ENCODE peak calls at places on chromosomes 3 and 15, in eight cellular contexts. One of them, this sample, is unnamed.

GRCh38 chr15:85785887-85786777 is 8.6 kb downstream of the KLHL25 start:
- DNase-seq in cardiac muscle cell: no peak
- DNase-seq in stimulated activated CD4-positive, alpha-beta T cell treated with anti-CD3 and anti-CD28 coated beads, Interleukin-1b, Interleukin-23, amount 100 ng/mL, for 48 hours: no peak
- DNase-seq in NCI-H2081: peak; percentile 68
- DNase-seq in LNCaP clone FGC: no peak
- DNase-seq in stimulated activated naive CD8-positive, alpha-beta T cell treated with anti-CD3 and anti-CD28 coated beads, Interleukin-15, Interleukin-2, amounts not matched to agents 100 U/mL and 50 U/mL, for 24 hours: no peak
- DNase-seq in effector CD4-positive, alpha-beta T cell: no peak
- DNase-seq in sciatic nerve: no peak
- DNase-seq in this sample: no peak

GRCh38 chr3:75886971-75887526 is 101.7 kb upstream of the ZNF717 start:
- DNase-seq in effector CD4-positive, alpha-beta T cell: no peak
- DNase-seq in stimulated activated naive CD8-positive, alpha-beta T cell treated with anti-CD3 and anti-CD28 coated beads, Interleukin-15, Interleukin-2, amounts not matched to agents 100 U/mL and 50 U/mL, for 24 hours: no peak
- DNase-seq in LNCaP clone FGC: no peak
- DNase-seq in stimulated activated CD4-positive, alpha-beta T cell treated with anti-CD3 and anti-CD28 coated beads, Interleukin-1b, Interleukin-23, amount 100 ng/mL, for 48 hours: no peak
- DNase-seq in sciatic nerve: no peak
- DNase-seq in NCI-H2081: no peak
- DNase-seq in cardiac muscle cell: no peak
- DNase-seq in this sample: no peak

GRCh38 chr3:16200411-16200810 is 25.9 kb downstream of the GALNT15 start:
- DNase-seq in stimulated activated CD4-positive, alpha-beta T cell treated with anti-CD3 and anti-CD28 coated beads, Interleukin-1b, Interleukin-23, amount 100 ng/mL, for 48 hours: peak; percentile 44
- DNase-seq in sciatic nerve: no peak
- DNase-seq in stimulated activated naive CD8-positive, alpha-beta T cell treated with anti-CD3 and anti-CD28 coated beads, Interleukin-15, Interleukin-2, amounts not matched to agents 100 U/mL and 50 U/mL, for 24 hours: no peak
- DNase-seq in LNCaP clone FGC: no peak
- DNase-seq in effector CD4-positive, alpha-beta T cell: no peak
- DNase-seq in NCI-H2081: no peak
- DNase-seq in cardiac muscle cell: no peak
- DNase-seq in this sample: no peak

GRCh38 chr15:50476143-50476542 is 51.9 kb downstream of the USP8 start:
- DNase-seq in stimulated activated naive CD8-positive, alpha-beta T cell treated with anti-CD3 and anti-CD28 coated beads, Interleukin-15, Interleukin-2, amounts not matched to agents 100 U/mL and 50 U/mL, for 24 hours: no peak
- DNase-seq in NCI-H2081: no peak
- DNase-seq in stimulated activated CD4-positive, alpha-beta T cell treated with anti-CD3 and anti-CD28 coated beads, Interleukin-1b, Interleukin-23, amount 100 ng/mL, for 48 hours: no peak
- DNase-seq in sciatic nerve: no peak
- DNase-seq in cardiac muscle cell: no peak
- DNase-seq in effector CD4-positive, alpha-beta T cell: no peak
- DNase-seq in LNCaP clone FGC: no peak
- DNase-seq in this sample: no peak

GRCh38 chr3:98522538-98523281 is at the start of gene CLDND1:
- DNase-seq in NCI-H2081: peak; percentile 96
- DNase-seq in stimulated activated naive CD8-positive, alpha-beta T cell treated with anti-CD3 and anti-CD28 coated beads, Interleukin-15, Interleukin-2, amounts not matched to agents 100 U/mL and 50 U/mL, for 24 hours: peak; percentile 94
- DNase-seq in LNCaP clone FGC: peak; percentile 85
- DNase-seq in effector CD4-positive, alpha-beta T cell: peak; percentile 93
- DNase-seq in cardiac muscle cell: peak; percentile 97
- DNase-seq in stimulated activated CD4-positive, alpha-beta T cell treated with anti-CD3 and anti-CD28 coated beads, Interleukin-1b, Interleukin-23, amount 100 ng/mL, for 48 hours: peak; percentile 95
- DNase-seq in sciatic nerve: peak; percentile 98
- DNase-seq in this sample: peak; percentile 85

GRCh38 chr3:184637705-184638104 is 74.2 kb downstream of the MAGEF1 start:
- DNase-seq in LNCaP clone FGC: no peak
- DNase-seq in stimulated activated CD4-positive, alpha-beta T cell treated with anti-CD3 and anti-CD28 coated beads, Interleukin-1b, Interleukin-23, amount 100 ng/mL, for 48 hours: no peak
- DNase-seq in sciatic nerve: no peak
- DNase-seq in stimulated activated naive CD8-positive, alpha-beta T cell treated with anti-CD3 and anti-CD28 coated beads, Interleukin-15, Interleukin-2, amounts not matched to agents 100 U/mL and 50 U/mL, for 24 hours: no peak
- DNase-seq in effector CD4-positive, alpha-beta T cell: no peak
- DNase-seq in NCI-H2081: no peak
- DNase-seq in cardiac muscle cell: no peak
- DNase-seq in this sample: no peak

GRCh38 chr15:91114301-91114700 is 14.2 kb downstream of the SV2B start:
- DNase-seq in stimulated activated naive CD8-positive, alpha-beta T cell treated with anti-CD3 and anti-CD28 coated beads, Interleukin-15, Interleukin-2, amounts not matched to agents 100 U/mL and 50 U/mL, for 24 hours: no peak
- DNase-seq in effector CD4-positive, alpha-beta T cell: no peak
- DNase-seq in NCI-H2081: no peak
- DNase-seq in sciatic nerve: no peak
- DNase-seq in cardiac muscle cell: no peak
- DNase-seq in LNCaP clone FGC: no peak
- DNase-seq in stimulated activated CD4-positive, alpha-beta T cell treated with anti-CD3 and anti-CD28 coated beads, Interleukin-1b, Interleukin-23, amount 100 ng/mL, for 48 hours: no peak
- DNase-seq in this sample: no peak

GRCh38 chr15:69976366-69976994 is 121.2 kb downstream of the TLE3 start:
- DNase-seq in stimulated activated naive CD8-positive, alpha-beta T cell treated with anti-CD3 and anti-CD28 coated beads, Interleukin-15, Interleukin-2, amounts not matched to agents 100 U/mL and 50 U/mL, for 24 hours: peak; percentile 55
- DNase-seq in NCI-H2081: no peak
- DNase-seq in sciatic nerve: no peak
- DNase-seq in effector CD4-positive, alpha-beta T cell: peak; percentile 30
- DNase-seq in cardiac muscle cell: peak; percentile 90
- DNase-seq in LNCaP clone FGC: no peak
- DNase-seq in stimulated activated CD4-positive, alpha-beta T cell treated with anti-CD3 and anti-CD28 coated beads, Interleukin-1b, Interleukin-23, amount 100 ng/mL, for 48 hours: peak; percentile 61
- DNase-seq in this sample: no peak

GRCh38 chr3:30620402-30621360 is 14.3 kb downstream of the TGFBR2 start:
- DNase-seq in LNCaP clone FGC: no peak
- DNase-seq in NCI-H2081: no peak
- DNase-seq in sciatic nerve: no peak
- DNase-seq in cardiac muscle cell: no peak
- DNase-seq in effector CD4-positive, alpha-beta T cell: no peak
- DNase-seq in stimulated activated CD4-positive, alpha-beta T cell treated with anti-CD3 and anti-CD28 coated beads, Interleukin-1b, Interleukin-23, amount 100 ng/mL, for 48 hours: peak; percentile 63
- DNase-seq in stimulated activated naive CD8-positive, alpha-beta T cell treated with anti-CD3 and anti-CD28 coated beads, Interleukin-15, Interleukin-2, amounts not matched to agents 100 U/mL and 50 U/mL, for 24 hours: no peak
- DNase-seq in this sample: no peak

GRCh38 chr3:40713306-40713705 is 188.5 kb downstream of the ZNF621 start:
- DNase-seq in LNCaP clone FGC: peak; percentile 47
- DNase-seq in cardiac muscle cell: no peak
- DNase-seq in stimulated activated CD4-positive, alpha-beta T cell treated with anti-CD3 and anti-CD28 coated beads, Interleukin-1b, Interleukin-23, amount 100 ng/mL, for 48 hours: no peak
- DNase-seq in stimulated activated naive CD8-positive, alpha-beta T cell treated with anti-CD3 and anti-CD28 coated beads, Interleukin-15, Interleukin-2, amounts not matched to agents 100 U/mL and 50 U/mL, for 24 hours: no peak
- DNase-seq in sciatic nerve: no peak
- DNase-seq in NCI-H2081: no peak
- DNase-seq in effector CD4-positive, alpha-beta T cell: no peak
- DNase-seq in this sample: no peak

GRCh38 chr3:103829723-103830326 is 1395.0 kb downstream of the ZPLD1 start:
- DNase-seq in stimulated activated CD4-positive, alpha-beta T cell treated with anti-CD3 and anti-CD28 coated beads, Interleukin-1b, Interleukin-23, amount 100 ng/mL, for 48 hours: no peak
- DNase-seq in NCI-H2081: no peak
- DNase-seq in effector CD4-positive, alpha-beta T cell: no peak
- DNase-seq in stimulated activated naive CD8-positive, alpha-beta T cell treated with anti-CD3 and anti-CD28 coated beads, Interleukin-15, Interleukin-2, amounts not matched to agents 100 U/mL and 50 U/mL, for 24 hours: no peak
- DNase-seq in LNCaP clone FGC: no peak
- DNase-seq in cardiac muscle cell: no peak
- DNase-seq in sciatic nerve: no peak
- DNase-seq in this sample: no peak

GRCh38 chr15:92930061-92930460 is 29.9 kb downstream of the CHD2 start:
- DNase-seq in stimulated activated naive CD8-positive, alpha-beta T cell treated with anti-CD3 and anti-CD28 coated beads, Interleukin-15, Interleukin-2, amounts not matched to agents 100 U/mL and 50 U/mL, for 24 hours: no peak
- DNase-seq in stimulated activated CD4-positive, alpha-beta T cell treated with anti-CD3 and anti-CD28 coated beads, Interleukin-1b, Interleukin-23, amount 100 ng/mL, for 48 hours: no peak
- DNase-seq in NCI-H2081: no peak
- DNase-seq in effector CD4-positive, alpha-beta T cell: no peak
- DNase-seq in LNCaP clone FGC: no peak
- DNase-seq in cardiac muscle cell: no peak
- DNase-seq in sciatic nerve: no peak
- DNase-seq in this sample: no peak

GRCh38 chr3:37897763-37898162 is 36.1 kb downstream of the CTDSPL start:
- DNase-seq in sciatic nerve: no peak
- DNase-seq in stimulated activated naive CD8-positive, alpha-beta T cell treated with anti-CD3 and anti-CD28 coated beads, Interleukin-15, Interleukin-2, amounts not matched to agents 100 U/mL and 50 U/mL, for 24 hours: no peak
- DNase-seq in effector CD4-positive, alpha-beta T cell: no peak
- DNase-seq in LNCaP clone FGC: no peak
- DNase-seq in stimulated activated CD4-positive, alpha-beta T cell treated with anti-CD3 and anti-CD28 coated beads, Interleukin-1b, Interleukin-23, amount 100 ng/mL, for 48 hours: no peak
- DNase-seq in cardiac muscle cell: no peak
- DNase-seq in NCI-H2081: no peak
- DNase-seq in this sample: no peak

GRCh38 chr3:120418446-120418845 is 32.3 kb downstream of the FSTL1 start:
- DNase-seq in NCI-H2081: no peak
- DNase-seq in stimulated activated CD4-positive, alpha-beta T cell treated with anti-CD3 and anti-CD28 coated beads, Interleukin-1b, Interleukin-23, amount 100 ng/mL, for 48 hours: no peak
- DNase-seq in LNCaP clone FGC: no peak
- DNase-seq in sciatic nerve: no peak
- DNase-seq in stimulated activated naive CD8-positive, alpha-beta T cell treated with anti-CD3 and anti-CD28 coated beads, Interleukin-15, Interleukin-2, amounts not matched to agents 100 U/mL and 50 U/mL, for 24 hours: no peak
- DNase-seq in effector CD4-positive, alpha-beta T cell: no peak
- DNase-seq in cardiac muscle cell: no peak
- DNase-seq in this sample: no peak

GRCh38 chr3:108221403-108221802 is 821 bp downstream of the IFT57 start:
- DNase-seq in sciatic nerve: no peak
- DNase-seq in cardiac muscle cell: no peak
- DNase-seq in stimulated activated naive CD8-positive, alpha-beta T cell treated with anti-CD3 and anti-CD28 coated beads, Interleukin-15, Interleukin-2, amounts not matched to agents 100 U/mL and 50 U/mL, for 24 hours: no peak
- DNase-seq in stimulated activated CD4-positive, alpha-beta T cell treated with anti-CD3 and anti-CD28 coated beads, Interleukin-1b, Interleukin-23, amount 100 ng/mL, for 48 hours: no peak
- DNase-seq in NCI-H2081: no peak
- DNase-seq in effector CD4-positive, alpha-beta T cell: no peak
- DNase-seq in LNCaP clone FGC: no peak
- DNase-seq in this sample: no peak